ENCODE peak calls at places on chromosome 13, in six cellular contexts. One of them, this sample, is unnamed.

GRCh38 chr13:23714672-23715071 is 144.5 kb downstream of the TNFRSF19 start:
- DNase-seq in ovary: no peak
- DNase-seq in upper lobe of left lung: no peak
- DNase-seq in tibial nerve: no peak
- DNase-seq in A549: no peak
- DNase-seq in stomach: no peak
- DNase-seq in this sample: no peak

GRCh38 chr13:73173160-73173905 is 114.5 kb downstream of the KLF5 start:
- DNase-seq in A549: no peak
- DNase-seq in ovary: no peak
- DNase-seq in upper lobe of left lung: no peak
- DNase-seq in stomach: no peak
- DNase-seq in tibial nerve: no peak
- DNase-seq in this sample: no peak

GRCh38 chr13:110758195-110758594 is 44.7 kb downstream of the ING1 start:
- DNase-seq in stomach: no peak
- DNase-seq in ovary: no peak
- DNase-seq in A549: no peak
- DNase-seq in upper lobe of left lung: no peak
- DNase-seq in tibial nerve: no peak
- DNase-seq in this sample: no peak

GRCh38 chr13:104943331-104943730 is 1592.1 kb downstream of the EFNB2 start:
- DNase-seq in stomach: no peak
- DNase-seq in ovary: no peak
- DNase-seq in upper lobe of left lung: no peak
- DNase-seq in A549: no peak
- DNase-seq in tibial nerve: no peak
- DNase-seq in this sample: no peak

GRCh38 chr13:78875792-78876580 is 217.0 kb upstream of the OBI1 start:
- DNase-seq in A549: no peak
- DNase-seq in stomach: no peak
- DNase-seq in upper lobe of left lung: peak
- DNase-seq in ovary: no peak
- DNase-seq in tibial nerve: no peak
- DNase-seq in this sample: no peak

GRCh38 chr13:52034616-52035226 is 10.2 kb downstream of the UTP14C start:
- DNase-seq in A549: no peak
- DNase-seq in stomach: no peak
- DNase-seq in tibial nerve: no peak
- DNase-seq in upper lobe of left lung: no peak
- DNase-seq in ovary: no peak
- DNase-seq in this sample: no peak

GRCh38 chr13:97403893-97404683 is 29.9 kb upstream of the RAP2A start:
- DNase-seq in A549: no peak
- DNase-seq in stomach: no peak
- DNase-seq in tibial nerve: no peak
- DNase-seq in ovary: no peak
- DNase-seq in upper lobe of left lung: no peak
- DNase-seq in this sample: no peak

GRCh38 chr13:46059405-46059804 is 6.9 kb upstream of the ZC3H13 start:
- DNase-seq in stomach: no peak
- DNase-seq in tibial nerve: no peak
- DNase-seq in upper lobe of left lung: no peak
- DNase-seq in A549: no peak
- DNase-seq in ovary: no peak
- DNase-seq in this sample: no peak

GRCh38 chr13:64397699-64398098 is 2832.4 kb downstream of the PCDH9 start:
- DNase-seq in ovary: no peak
- DNase-seq in tibial nerve: no peak
- DNase-seq in stomach: no peak
- DNase-seq in upper lobe of left lung: no peak
- DNase-seq in A549: no peak
- DNase-seq in this sample: no peak

GRCh38 chr13:43229506-43229905 is 206.1 kb downstream of the DNAJC15 start:
- DNase-seq in stomach: no peak
- DNase-seq in A549: peak
- DNase-seq in ovary: no peak
- DNase-seq in upper lobe of left lung: no peak
- DNase-seq in tibial nerve: no peak
- DNase-seq in this sample: no peak

GRCh38 chr13:46756977-46757376 is 40.0 kb downstream of the ESD start:
- DNase-seq in stomach: no peak
- DNase-seq in ovary: no peak
- DNase-seq in A549: no peak
- DNase-seq in tibial nerve: no peak
- DNase-seq in upper lobe of left lung: no peak
- DNase-seq in this sample: no peak

GRCh38 chr13:107573184-107573583 is 642.2 kb downstream of the LIG4 start:
- DNase-seq in upper lobe of left lung: no peak
- DNase-seq in A549: no peak
- DNase-seq in tibial nerve: no peak
- DNase-seq in stomach: no peak
- DNase-seq in ovary: no peak
- DNase-seq in this sample: no peak

GRCh38 chr13:112903071-112903577 is 65.9 kb upstream of the MCF2L start:
- DNase-seq in upper lobe of left lung: no peak
- DNase-seq in ovary: no peak
- DNase-seq in tibial nerve: no peak
- DNase-seq in stomach: no peak
- DNase-seq in A549: no peak
- DNase-seq in this sample: no peak

GRCh38 chr13:47903836-47904235 is 97.2 kb downstream of the SUCLA2 start:
- DNase-seq in stomach: no peak
- DNase-seq in tibial nerve: no peak
- DNase-seq in A549: no peak
- DNase-seq in upper lobe of left lung: no peak
- DNase-seq in ovary: no peak
- DNase-seq in this sample: no peak

GRCh38 chr13:96422002-96422401 is 332.1 kb downstream of the HS6ST3 start:
- DNase-seq in upper lobe of left lung: no peak
- DNase-seq in stomach: no peak
- DNase-seq in tibial nerve: no peak
- DNase-seq in A549: no peak
- DNase-seq in ovary: no peak
- DNase-seq in this sample: no peak

GRCh38 chr13:65966991-65967451 is 1263.1 kb downstream of the PCDH9 start:
- DNase-seq in upper lobe of left lung: no peak
- DNase-seq in ovary: no peak
- DNase-seq in stomach: no peak
- DNase-seq in A549: peak
- DNase-seq in tibial nerve: no peak
- DNase-seq in this sample: no peak

GRCh38 chr13:105410602-105411001 is 1124.9 kb downstream of the EFNB2 start:
- DNase-seq in stomach: peak
- DNase-seq in ovary: peak
- DNase-seq in upper lobe of left lung: peak
- DNase-seq in tibial nerve: peak
- DNase-seq in A549: peak
- DNase-seq in this sample: no peak

GRCh38 chr13:68714292-68714691 is 1393.3 kb upstream of the ATXN8OS start:
- DNase-seq in upper lobe of left lung: no peak
- DNase-seq in stomach: no peak
- DNase-seq in A549: no peak
- DNase-seq in tibial nerve: no peak
- DNase-seq in ovary: no peak
- DNase-seq in this sample: no peak

GRCh38 chr13:51269039-51269438 is 46.8 kb downstream of the FAM124A start:
- DNase-seq in upper lobe of left lung: no peak
- DNase-seq in stomach: no peak
- DNase-seq in tibial nerve: no peak
- DNase-seq in A549: no peak
- DNase-seq in ovary: no peak
- DNase-seq in this sample: no peak

GRCh38 chr13:101514695-101515275 is 62.3 kb downstream of the ITGBL1 start:
- DNase-seq in upper lobe of left lung: no peak
- DNase-seq in ovary: no peak
- DNase-seq in stomach: no peak
- DNase-seq in A549: peak
- DNase-seq in tibial nerve: no peak
- DNase-seq in this sample: no peak

GRCh38 chr13:105341758-105342157 is 1193.7 kb downstream of the EFNB2 start:
- DNase-seq in A549: no peak
- DNase-seq in upper lobe of left lung: no peak
- DNase-seq in tibial nerve: no peak
- DNase-seq in ovary: no peak
- DNase-seq in stomach: no peak
- DNase-seq in this sample: no peak

GRCh38 chr13:98478134-98479129 is 98.5 kb downstream of the STK24 start:
- DNase-seq in A549: no peak
- DNase-seq in stomach: no peak
- DNase-seq in ovary: no peak
- DNase-seq in upper lobe of left lung: no peak
- DNase-seq in tibial nerve: no peak
- DNase-seq in this sample: peak

GRCh38 chr13:75724742-75725504 is 88.8 kb downstream of the LMO7 start:
- DNase-seq in A549: peak
- DNase-seq in tibial nerve: no peak
- DNase-seq in ovary: no peak
- DNase-seq in stomach: no peak
- DNase-seq in upper lobe of left lung: no peak
- DNase-seq in this sample: no peak

GRCh38 chr13:70353096-70353495 is 244.8 kb upstream of the KLHL1 start:
- DNase-seq in A549: no peak
- DNase-seq in tibial nerve: no peak
- DNase-seq in upper lobe of left lung: no peak
- DNase-seq in stomach: no peak
- DNase-seq in ovary: no peak
- DNase-seq in this sample: no peak

GRCh38 chr13:52446265-52446664 is 4.2 kb downstream of the VPS36 start:
- DNase-seq in tibial nerve: no peak
- DNase-seq in A549: no peak
- DNase-seq in upper lobe of left lung: no peak
- DNase-seq in ovary: no peak
- DNase-seq in stomach: no peak
- DNase-seq in this sample: no peak

GRCh38 chr13:76882431-76882830 is 3.8 kb downstream of the KCTD12 start:
- DNase-seq in A549: no peak
- DNase-seq in stomach: no peak
- DNase-seq in tibial nerve: no peak
- DNase-seq in ovary: no peak
- DNase-seq in upper lobe of left lung: no peak
- DNase-seq in this sample: no peak

GRCh38 chr13:76885203-76886004 is 801 bp downstream of the KCTD12 start:
- DNase-seq in A549: peak
- DNase-seq in ovary: peak
- DNase-seq in tibial nerve: peak
- DNase-seq in upper lobe of left lung: peak
- DNase-seq in stomach: peak
- DNase-seq in this sample: peak

GRCh38 chr13:76884571-76885202 is 1.5 kb downstream of the KCTD12 start:
- DNase-seq in ovary: peak
- DNase-seq in A549: no peak
- DNase-seq in upper lobe of left lung: no peak
- DNase-seq in tibial nerve: no peak
- DNase-seq in stomach: no peak
- DNase-seq in this sample: no peak

GRCh38 chr13:76886005-76886291 is 257 bp downstream of the KCTD12 start:
- DNase-seq in stomach: no peak
- DNase-seq in tibial nerve: no peak
- DNase-seq in ovary: peak
- DNase-seq in A549: no peak
- DNase-seq in upper lobe of left lung: no peak
- DNase-seq in this sample: peak

DNA sequence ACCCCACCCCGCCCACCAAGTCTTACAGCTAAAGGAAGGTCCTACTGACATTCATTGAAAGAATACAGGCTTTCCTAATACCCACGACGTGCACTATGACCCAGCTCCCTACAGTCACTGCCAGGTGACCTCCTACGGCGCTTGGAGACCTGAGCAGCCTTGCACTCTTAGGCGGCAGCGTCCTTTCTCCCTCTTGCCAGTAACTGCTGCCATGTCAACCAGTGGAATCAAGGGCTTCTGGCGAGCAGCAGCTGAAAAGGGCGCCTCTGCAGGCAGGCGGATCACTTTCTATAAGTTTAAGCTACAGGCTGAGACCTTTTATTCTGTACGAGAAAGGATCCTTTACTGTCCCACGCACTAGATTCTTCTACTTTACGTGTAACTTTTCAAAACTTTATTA is 2.0 kb downstream of the KCTD12 start:
- DNase-seq in stomach: peak
- DNase-seq in tibial nerve: peak
- DNase-seq in upper lobe of left lung: no peak
- DNase-seq in A549: no peak
- DNase-seq in ovary: peak
- DNase-seq in this sample: no peak
- TF ChIP-seq CTCF in stomach: no peak
- TF ChIP-seq CTCF in tibial nerve: peak
- TF ChIP-seq CTCF in upper lobe of left lung: no peak
- TF ChIP-seq CTCF in A549: no peak
- TF ChIP-seq CTCF in ovary: no peak
- TF ChIP-seq CTCF in this sample: no peak

DNA sequence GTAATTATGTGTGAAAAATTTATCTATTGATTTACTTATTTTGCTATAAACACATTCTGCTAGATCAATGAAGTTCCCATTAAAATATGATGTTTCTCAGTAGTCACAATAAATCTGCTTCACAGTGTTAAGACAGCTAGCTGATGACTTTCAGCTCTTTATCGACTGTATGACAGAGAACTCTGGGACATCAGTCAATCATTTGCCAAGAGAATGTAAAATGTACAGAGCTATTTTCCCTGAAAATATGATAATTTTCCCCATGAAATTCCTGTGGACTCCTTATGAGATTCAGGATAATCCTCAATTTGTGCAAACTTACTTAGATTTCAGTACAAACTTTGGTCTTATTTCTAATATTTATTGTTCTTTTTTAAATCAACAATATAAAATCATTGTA is 430.5 kb downstream of the SLITRK6 start:
- DNase-seq in ovary: no peak
- DNase-seq in upper lobe of left lung: no peak
- DNase-seq in tibial nerve: no peak
- DNase-seq in A549: no peak
- DNase-seq in stomach: no peak
- DNase-seq in this sample: no peak
- TF ChIP-seq EP300 in ovary: no peak
- TF ChIP-seq EP300 in upper lobe of left lung: no peak
- TF ChIP-seq EP300 in tibial nerve: no peak
- TF ChIP-seq EP300 in A549: no peak
- TF ChIP-seq EP300 in stomach: no peak
- TF ChIP-seq EP300 in this sample: no peak

GRCh38 chr13:41458187-41458938 is 1.0 kb downstream of the RGCC start:
- DNase-seq in A549: no peak
- DNase-seq in ovary: no peak
- DNase-seq in stomach: peak
- DNase-seq in tibial nerve: no peak
- DNase-seq in upper lobe of left lung: peak
- DNase-seq in this sample: peak
- TF ChIP-seq POLR2A in A549: no peak
- TF ChIP-seq POLR2A in ovary: no peak
- TF ChIP-seq POLR2A in stomach: no peak
- TF ChIP-seq POLR2A in tibial nerve: no peak
- TF ChIP-seq POLR2A in upper lobe of left lung: no peak
- TF ChIP-seq POLR2A in this sample: no peak

DNA sequence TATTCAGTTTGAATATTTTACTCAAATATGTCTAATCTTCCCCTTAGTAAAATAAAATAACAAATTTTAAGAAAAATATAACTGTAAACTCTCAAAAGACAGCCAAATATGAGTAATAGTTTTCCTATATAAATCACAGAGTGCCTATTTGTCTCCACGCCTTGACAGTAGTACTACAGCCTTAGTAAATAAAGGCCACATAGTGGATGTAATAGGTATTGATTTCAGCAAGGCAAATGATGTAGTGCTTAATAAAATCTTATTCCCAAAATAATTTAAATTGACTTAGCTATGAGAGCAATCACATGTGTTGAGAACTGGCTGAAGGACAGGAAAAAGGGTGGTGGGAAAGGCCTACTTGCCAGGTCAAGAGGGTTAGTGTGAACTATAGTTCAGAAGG is 747.2 kb downstream of the OLFM4 start:
- DNase-seq in tibial nerve: no peak
- DNase-seq in ovary: no peak
- DNase-seq in A549: no peak
- DNase-seq in stomach: no peak
- DNase-seq in upper lobe of left lung: no peak
- DNase-seq in this sample: no peak
- TF ChIP-seq CTCF in tibial nerve: no peak
- TF ChIP-seq CTCF in ovary: no peak
- TF ChIP-seq CTCF in A549: no peak
- TF ChIP-seq CTCF in stomach: no peak
- TF ChIP-seq CTCF in upper lobe of left lung: no peak
- TF ChIP-seq CTCF in this sample: no peak

This sample was measured in suprapubic skin.